ENCODE peak calls at places on chromosomes 16 and 17, in eight cellular contexts. F, L, Q, P, W, Y, Z and C are unnamed samples.

GRCh38 chr16:47037396-47037745 is 63.9 kb upstream of the DNAJA2 start:
- DNase-seq in F (no peak), L (peak), Q (no peak), P (peak), W (no peak), Y (no peak), Z (no peak), C (peak)

GRCh38 chr16:61128545-61129323 is 907.5 kb downstream of the CDH8 start:
- DNase-seq in F (no peak), L (no peak), Q (no peak), P (no peak), W (no peak), Y (no peak), Z (no peak), C (no peak)

GRCh38 chr16:57345666-57346204 is 12.8 kb upstream of the CCL22 start:
- DNase-seq in F (no peak), L (no peak), Q (no peak), P (no peak), W (no peak), Y (no peak), Z (no peak), C (no peak)

GRCh38 chr16:66639091-66639885 is 34.8 kb downstream of the CMTM3 start:
- DNase-seq in F (no peak), L (no peak), Q (no peak), P (no peak), W (no peak), Y (no peak), Z (no peak), C (no peak)

GRCh38 chr17:49987681-49988441 is 7.2 kb downstream of the DLX3 start:
- DNase-seq in F (no peak), L (peak), Q (peak), P (no peak), W (no peak), Y (peak), Z (no peak), C (peak)

GRCh38 chr17:82267575-82268379 is 5.7 kb downstream of the CSNK1D start:
- DNase-seq in F (peak), L (no peak), Q (no peak), P (peak), W (no peak), Y (no peak), Z (peak), C (peak)

GRCh38 chr17:385195-385835 is 32.7 kb upstream of the RPH3AL start:
- DNase-seq in F (peak), L (no peak), Q (peak), P (peak), W (no peak), Y (no peak), Z (peak), C (no peak)

GRCh38 chr17:75078097-75079022 is 9.4 kb upstream of the SLC16A5 start:
- DNase-seq in F (peak), L (no peak), Q (no peak), P (no peak), W (no peak), Y (no peak), Z (no peak), C (no peak)

GRCh38 chr16:85385463-85386331 is 227.4 kb upstream of the GSE1 start:
- DNase-seq in F (peak), L (no peak), Q (peak), P (no peak), W (no peak), Y (no peak), Z (no peak), C (peak)

GRCh38 chr17:1201132-1201702 is 21.4 kb upstream of the ABR start:
- DNase-seq in F (peak), L (no peak), Q (no peak), P (peak), W (peak), Y (no peak), Z (no peak), C (no peak)

GRCh38 chr17:65733314-65733713 is 171.9 kb upstream of the AXIN2 start:
- DNase-seq in F (no peak), L (no peak), Q (no peak), P (no peak), W (no peak), Y (no peak), Z (no peak), C (no peak)

GRCh38 chr16:28279006-28279405 is 13.3 kb upstream of the SBK1 start:
- DNase-seq in F (no peak), L (no peak), Q (no peak), P (peak), W (no peak), Y (no peak), Z (no peak), C (no peak)

GRCh38 chr16:70737377-70738082 is 51.7 kb upstream of the MTSS2 start:
- DNase-seq in F (peak), L (no peak), Q (no peak), P (peak), W (peak), Y (no peak), Z (peak), C (no peak)

GRCh38 chr16:23302045-23302956 is at the start of gene SCNN1B:
- DNase-seq in F (peak), L (no peak), Q (peak), P (no peak), W (no peak), Y (no peak), Z (no peak), C (no peak)

GRCh38 chr16:15572329-15573001 is 70.5 kb downstream of the MARF1 start:
- DNase-seq in F (peak), L (no peak), Q (no peak), P (no peak), W (no peak), Y (no peak), Z (no peak), C (no peak)

GRCh38 chr17:37239690-37240344 is 136.0 kb upstream of the C17orf78 start:
- DNase-seq in F (no peak), L (peak), Q (no peak), P (no peak), W (no peak), Y (no peak), Z (no peak), C (no peak)

GRCh38 chr17:17533901-17534441 is 37.8 kb upstream of the RASD1 start:
- DNase-seq in F (peak), L (no peak), Q (no peak), P (no peak), W (no peak), Y (no peak), Z (no peak), C (no peak)

GRCh38 chr17:17182601-17183136 is 23.5 kb downstream of the PLD6 start:
- DNase-seq in F (no peak), L (no peak), Q (no peak), P (peak), W (no peak), Y (peak), Z (no peak), C (peak)